ENCODE peak calls at places on chromosomes 5 and 9, in seven cellular contexts. T, W, Y, R, V, L and M are unnamed samples.

GRCh38 chr5:79802404-79802803 is 112.8 kb downstream of the CMYA5 start:
- DNase-seq in T (no peak), W (no peak), Y (no peak), R (no peak), V (no peak), L (no peak), M (no peak)

GRCh38 chr9:84761137-84761808 is 91.7 kb downstream of the NTRK2 start:
- DNase-seq in T (no peak), W (no peak), Y (no peak), R (no peak), V (no peak), L (no peak), M (no peak)

GRCh38 chr5:86880785-86881492 is 263.2 kb downstream of the COX7C start:
- DNase-seq in T (no peak), W (peak; percentile 34), Y (no peak), R (peak; percentile 88), V (no peak), L (peak; percentile 66), M (peak; percentile 70)

GRCh38 chr5:8807636-8808035 is 738.2 kb downstream of the SEMA5A start:
- DNase-seq in T (no peak), W (no peak), Y (no peak), R (peak; percentile 33), V (no peak), L (no peak), M (no peak)

GRCh38 chr9:114387678-114388431 is at the start of gene AKNA:
- DNase-seq in T (peak; percentile 58), W (peak; percentile 84), Y (peak; percentile 92), R (peak; percentile 70), V (peak; percentile 85), L (peak; percentile 85), M (no peak)

GRCh38 chr5:124064956-124065355 is 553.0 kb downstream of the CSNK1G3 start:
- DNase-seq in T (no peak), W (no peak), Y (no peak), R (no peak), V (no peak), L (no peak), M (no peak)

GRCh38 chr9:91221332-91221731 is 140.4 kb downstream of the AUH start:
- DNase-seq in T (no peak), W (no peak), Y (no peak), R (peak; percentile 89), V (no peak), L (no peak), M (no peak)

GRCh38 chr5:173101245-173101644 is 43.1 kb upstream of the BNIP1 start:
- DNase-seq in T (no peak), W (no peak), Y (no peak), R (no peak), V (no peak), L (no peak), M (no peak)

GRCh38 chr5:130189961-130190360 is 285.7 kb downstream of the CHSY3 start:
- DNase-seq in T (no peak), W (no peak), Y (no peak), R (no peak), V (no peak), L (no peak), M (no peak)